ENCODE peak calls at places on chromosome 11, in five cellular contexts. One of them, this sample, is unnamed.

GRCh38 chr11:17578958-17579357 is 31.9 kb downstream of the OTOG start:
- DNase-seq in thoracic aorta: no peak
- DNase-seq in cardiac fibroblast: no peak
- DNase-seq in astrocyte of the spinal cord: no peak
- DNase-seq in upper lobe of left lung: no peak
- DNase-seq in this sample: no peak

GRCh38 chr11:26231252-26231661 is 100.7 kb upstream of the ANO3 start:
- DNase-seq in thoracic aorta: no peak
- DNase-seq in cardiac fibroblast: peak
- DNase-seq in astrocyte of the spinal cord: peak
- DNase-seq in upper lobe of left lung: no peak
- DNase-seq in this sample: peak

GRCh38 chr11:66814678-66815077 is 28.6 kb upstream of the RCE1 start:
- DNase-seq in thoracic aorta: no peak
- DNase-seq in cardiac fibroblast: no peak
- DNase-seq in astrocyte of the spinal cord: no peak
- DNase-seq in upper lobe of left lung: no peak
- DNase-seq in this sample: no peak

GRCh38 chr11:134711008-134711407 is 299.0 kb upstream of the B3GAT1 start:
- DNase-seq in thoracic aorta: no peak
- DNase-seq in cardiac fibroblast: no peak
- DNase-seq in astrocyte of the spinal cord: no peak
- DNase-seq in upper lobe of left lung: no peak
- DNase-seq in this sample: no peak

GRCh38 chr11:111427471-111427912 is 48.4 kb upstream of the POU2AF1 start:
- DNase-seq in thoracic aorta: no peak
- DNase-seq in cardiac fibroblast: no peak
- DNase-seq in astrocyte of the spinal cord: no peak
- DNase-seq in upper lobe of left lung: no peak
- DNase-seq in this sample: no peak

GRCh38 chr11:47010192-47010591 is 73.6 kb downstream of the CSTPP1 start:
- DNase-seq in thoracic aorta: no peak
- DNase-seq in cardiac fibroblast: no peak
- DNase-seq in astrocyte of the spinal cord: no peak
- DNase-seq in upper lobe of left lung: no peak
- DNase-seq in this sample: no peak

GRCh38 chr11:48052183-48053040 is 72.1 kb downstream of the PTPRJ start:
- DNase-seq in thoracic aorta: no peak
- DNase-seq in cardiac fibroblast: peak
- DNase-seq in astrocyte of the spinal cord: peak
- DNase-seq in upper lobe of left lung: peak
- DNase-seq in this sample: peak

GRCh38 chr11:132623496-132623895 is 908.8 kb downstream of the OPCML start:
- DNase-seq in thoracic aorta: no peak
- DNase-seq in cardiac fibroblast: no peak
- DNase-seq in astrocyte of the spinal cord: no peak
- DNase-seq in upper lobe of left lung: no peak
- DNase-seq in this sample: no peak

GRCh38 chr11:68341557-68342458 is 29.4 kb downstream of the LRP5 start:
- DNase-seq in thoracic aorta: no peak
- DNase-seq in cardiac fibroblast: no peak
- DNase-seq in astrocyte of the spinal cord: no peak
- DNase-seq in upper lobe of left lung: no peak
- DNase-seq in this sample: no peak

GRCh38 chr11:95434489-95435057 is 203.6 kb upstream of the SESN3 start:
- DNase-seq in thoracic aorta: no peak
- DNase-seq in cardiac fibroblast: no peak
- DNase-seq in astrocyte of the spinal cord: no peak
- DNase-seq in upper lobe of left lung: no peak
- DNase-seq in this sample: no peak

GRCh38 chr11:34194576-34195335 is 89.3 kb downstream of the NAT10 start:
- DNase-seq in thoracic aorta: no peak
- DNase-seq in cardiac fibroblast: no peak
- DNase-seq in astrocyte of the spinal cord: no peak
- DNase-seq in upper lobe of left lung: no peak
- DNase-seq in this sample: no peak

GRCh38 chr11:68959465-68960298 is 21.1 kb downstream of the MRGPRD start:
- DNase-seq in thoracic aorta: no peak
- DNase-seq in cardiac fibroblast: no peak
- DNase-seq in astrocyte of the spinal cord: no peak
- DNase-seq in upper lobe of left lung: peak
- DNase-seq in this sample: no peak

GRCh38 chr11:57699813-57700212 is 12.2 kb downstream of the MED19 start:
- DNase-seq in thoracic aorta: no peak
- DNase-seq in cardiac fibroblast: no peak
- DNase-seq in astrocyte of the spinal cord: no peak
- DNase-seq in upper lobe of left lung: no peak
- DNase-seq in this sample: no peak

GRCh38 chr11:57698843-57699365 is 13.1 kb downstream of the MED19 start:
- DNase-seq in thoracic aorta: no peak
- DNase-seq in cardiac fibroblast: no peak
- DNase-seq in astrocyte of the spinal cord: no peak
- DNase-seq in upper lobe of left lung: peak
- DNase-seq in this sample: no peak

GRCh38 chr11:57703341-57703740 is 8.7 kb downstream of the MED19 start:
- DNase-seq in thoracic aorta: no peak
- DNase-seq in cardiac fibroblast: no peak
- DNase-seq in astrocyte of the spinal cord: no peak
- DNase-seq in upper lobe of left lung: no peak
- DNase-seq in this sample: no peak

GRCh38 chr11:57704932-57705331 is 7.1 kb downstream of the MED19 start:
- DNase-seq in thoracic aorta: no peak
- DNase-seq in cardiac fibroblast: no peak
- DNase-seq in astrocyte of the spinal cord: no peak
- DNase-seq in upper lobe of left lung: no peak
- DNase-seq in this sample: no peak

GRCh38 chr11:57700425-57700824 is 11.6 kb downstream of the MED19 start:
- DNase-seq in thoracic aorta: no peak
- DNase-seq in cardiac fibroblast: no peak
- DNase-seq in astrocyte of the spinal cord: no peak
- DNase-seq in upper lobe of left lung: no peak
- DNase-seq in this sample: no peak
- TF ChIP-seq CTCF in thoracic aorta: no peak
- TF ChIP-seq CTCF in cardiac fibroblast: no peak
- TF ChIP-seq CTCF in astrocyte of the spinal cord: no peak
- TF ChIP-seq CTCF in upper lobe of left lung: no peak
- TF ChIP-seq CTCF in this sample: no peak

GRCh38 chr11:124896071-124896750 is 1.5 kb downstream of the ROBO4 start:
- DNase-seq in thoracic aorta: no peak
- DNase-seq in cardiac fibroblast: no peak
- DNase-seq in astrocyte of the spinal cord: no peak
- DNase-seq in upper lobe of left lung: no peak
- DNase-seq in this sample: no peak
- H3K4me3 ChIP-seq in thoracic aorta: peak
- H3K4me3 ChIP-seq in cardiac fibroblast: no peak
- H3K4me3 ChIP-seq in astrocyte of the spinal cord: no peak
- H3K4me3 ChIP-seq in upper lobe of left lung: peak
- H3K4me3 ChIP-seq in this sample: no peak

GRCh38 chr11:116893437-116893836 is 56.0 kb upstream of the APOA1 start:
- DNase-seq in thoracic aorta: no peak
- DNase-seq in cardiac fibroblast: no peak
- DNase-seq in astrocyte of the spinal cord: no peak
- DNase-seq in upper lobe of left lung: no peak
- DNase-seq in this sample: no peak

GRCh38 chr11:116892374-116892773 is 55.0 kb upstream of the APOA1 start:
- DNase-seq in thoracic aorta: no peak
- DNase-seq in cardiac fibroblast: no peak
- DNase-seq in astrocyte of the spinal cord: no peak
- DNase-seq in upper lobe of left lung: no peak
- DNase-seq in this sample: no peak

GRCh38 chr11:116893906-116894305 is 56.5 kb upstream of the APOA1 start:
- DNase-seq in thoracic aorta: no peak
- DNase-seq in cardiac fibroblast: no peak
- DNase-seq in astrocyte of the spinal cord: no peak
- DNase-seq in upper lobe of left lung: no peak
- DNase-seq in this sample: no peak

GRCh38 chr11:116896211-116896610 is 58.8 kb upstream of the APOA1 start:
- DNase-seq in thoracic aorta: no peak
- DNase-seq in cardiac fibroblast: no peak
- DNase-seq in astrocyte of the spinal cord: no peak
- DNase-seq in upper lobe of left lung: no peak
- DNase-seq in this sample: no peak

GRCh38 chr11:116895053-116895757 is 57.8 kb upstream of the APOA1 start:
- DNase-seq in thoracic aorta: no peak
- DNase-seq in cardiac fibroblast: peak
- DNase-seq in astrocyte of the spinal cord: no peak
- DNase-seq in upper lobe of left lung: peak
- DNase-seq in this sample: no peak
- TF ChIP-seq CTCF in thoracic aorta: peak
- TF ChIP-seq CTCF in cardiac fibroblast: peak
- TF ChIP-seq CTCF in astrocyte of the spinal cord: peak
- TF ChIP-seq CTCF in upper lobe of left lung: no peak
- TF ChIP-seq CTCF in this sample: peak

DNA sequence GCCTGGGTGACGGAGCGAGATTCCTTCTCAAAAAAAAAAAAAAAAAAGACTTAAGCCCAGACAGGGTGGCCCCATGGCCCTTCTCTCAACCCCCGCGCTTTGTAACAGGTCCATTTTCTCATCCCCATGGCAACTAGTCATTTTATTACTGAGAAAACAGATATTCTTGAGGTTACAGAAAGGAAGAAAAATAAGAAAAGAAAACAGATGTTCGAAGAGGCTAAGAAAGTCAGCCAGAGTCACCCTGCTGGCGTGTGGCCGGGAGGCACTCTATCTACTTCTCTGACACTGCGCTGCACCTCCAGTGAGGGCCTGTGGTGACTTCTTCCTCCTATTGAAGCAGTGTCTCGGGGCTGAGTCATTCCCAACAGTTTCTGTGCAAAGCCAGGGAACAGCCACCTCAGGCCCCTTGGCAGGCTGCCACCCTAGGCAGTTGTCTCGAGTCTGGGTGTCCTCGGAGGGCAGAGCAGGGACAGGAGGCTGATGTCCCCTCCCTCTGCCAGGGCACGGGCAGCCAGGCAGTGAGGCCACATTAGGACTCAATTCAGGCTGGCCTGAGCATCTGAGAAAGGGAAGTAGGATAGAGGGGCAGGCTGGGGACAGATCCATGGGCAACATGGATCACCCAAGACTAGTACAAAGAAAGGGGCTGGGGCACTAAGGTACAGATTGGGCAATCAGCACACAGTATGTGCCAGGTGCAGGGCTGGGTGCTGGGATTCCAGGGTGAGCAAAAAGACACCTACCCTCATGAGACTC is 16.4 kb upstream of the SYVN1 start:
- DNase-seq in thoracic aorta: peak
- DNase-seq in cardiac fibroblast: peak
- DNase-seq in astrocyte of the spinal cord: peak
- DNase-seq in upper lobe of left lung: peak
- DNase-seq in this sample: peak
- H3K4me3 ChIP-seq in thoracic aorta: peak
- H3K4me3 ChIP-seq in cardiac fibroblast: no peak
- H3K4me3 ChIP-seq in astrocyte of the spinal cord: no peak
- H3K4me3 ChIP-seq in upper lobe of left lung: no peak
- H3K4me3 ChIP-seq in this sample: no peak

DNA sequence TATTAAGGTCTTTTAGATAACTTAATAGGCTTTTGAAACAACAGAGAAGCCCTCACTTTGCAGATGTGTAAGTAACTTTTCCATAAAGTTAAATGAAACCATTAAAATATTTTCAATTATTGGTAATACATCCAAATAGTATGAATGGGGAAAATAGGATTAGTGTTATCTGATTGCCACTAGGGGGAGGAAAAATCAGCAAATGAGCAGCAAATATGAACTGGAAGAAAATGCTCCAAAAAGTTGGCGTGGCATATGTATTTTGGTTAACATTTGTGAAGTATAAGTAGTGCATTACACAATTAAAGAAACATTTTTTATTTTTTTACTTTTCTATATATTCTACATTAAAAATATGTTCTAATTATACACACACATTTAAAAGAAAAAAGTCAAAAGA is 259.8 kb upstream of the ANO5 start:
- DNase-seq in thoracic aorta: no peak
- DNase-seq in cardiac fibroblast: peak
- DNase-seq in astrocyte of the spinal cord: no peak
- DNase-seq in upper lobe of left lung: no peak
- DNase-seq in this sample: no peak
- TF ChIP-seq CTCF in thoracic aorta: peak
- TF ChIP-seq CTCF in cardiac fibroblast: peak
- TF ChIP-seq CTCF in astrocyte of the spinal cord: peak
- TF ChIP-seq CTCF in upper lobe of left lung: no peak
- TF ChIP-seq CTCF in this sample: peak